ENCODE peak calls at places on chromosome 21, in seven cellular contexts. One of them, this sample, is unnamed. For H3K36me3, the result is how much of the 10 kb centered on the place peaks cover.

GRCh38 chr21:36654341-36654740 is 44.6 kb upstream of the SIM2 start:
- DNase-seq in K562: no peak
- DNase-seq in neural progenitor cell: no peak
- DNase-seq in IMR-90: no peak
- DNase-seq in Peyer's patch: no peak
- DNase-seq in body of pancreas: no peak
- DNase-seq in heart right ventricle: no peak
- DNase-seq in this sample: no peak

GRCh38 chr21:31576428-31576827 is 83.1 kb upstream of the SOD1 start:
- DNase-seq in K562: no peak
- DNase-seq in neural progenitor cell: no peak
- DNase-seq in IMR-90: no peak
- DNase-seq in Peyer's patch: no peak
- DNase-seq in body of pancreas: no peak
- DNase-seq in heart right ventricle: no peak
- DNase-seq in this sample: no peak

GRCh38 chr21:36966846-36967657 is 583 bp upstream of the HLCS start:
- DNase-seq in K562: no peak
- DNase-seq in neural progenitor cell: no peak
- DNase-seq in IMR-90: no peak
- DNase-seq in Peyer's patch: peak
- DNase-seq in body of pancreas: no peak
- DNase-seq in heart right ventricle: no peak
- DNase-seq in this sample: no peak

GRCh38 chr21:14078746-14079375 is 131.9 kb downstream of the LIPI start:
- DNase-seq in K562: no peak
- DNase-seq in neural progenitor cell: no peak
- DNase-seq in IMR-90: no peak
- DNase-seq in Peyer's patch: no peak
- DNase-seq in body of pancreas: no peak
- DNase-seq in heart right ventricle: no peak
- DNase-seq in this sample: no peak

GRCh38 chr21:38765056-38765455 is 40.7 kb upstream of the ETS2 start:
- DNase-seq in K562: no peak
- DNase-seq in neural progenitor cell: no peak
- DNase-seq in IMR-90: no peak
- DNase-seq in Peyer's patch: no peak
- DNase-seq in body of pancreas: no peak
- DNase-seq in heart right ventricle: no peak
- DNase-seq in this sample: no peak

GRCh38 chr21:26952274-26953066 is 14.4 kb downstream of the ADAMTS5 start:
- DNase-seq in K562: no peak
- DNase-seq in neural progenitor cell: peak
- DNase-seq in IMR-90: peak
- DNase-seq in Peyer's patch: no peak
- DNase-seq in body of pancreas: no peak
- DNase-seq in heart right ventricle: no peak
- DNase-seq in this sample: no peak

GRCh38 chr21:31537872-31538576 is 121.5 kb upstream of the SOD1 start:
- DNase-seq in K562: peak
- DNase-seq in neural progenitor cell: peak
- DNase-seq in IMR-90: no peak
- DNase-seq in Peyer's patch: no peak
- DNase-seq in body of pancreas: no peak
- DNase-seq in heart right ventricle: no peak
- DNase-seq in this sample: no peak

GRCh38 chr21:14763695-14764064 is 217.6 kb upstream of the SAMSN1 start:
- DNase-seq in K562: no peak
- DNase-seq in neural progenitor cell: no peak
- DNase-seq in IMR-90: no peak
- DNase-seq in Peyer's patch: peak
- DNase-seq in body of pancreas: no peak
- DNase-seq in heart right ventricle: no peak
- DNase-seq in this sample: no peak

GRCh38 chr21:16308269-16308668 is 578.5 kb downstream of the USP25 start:
- DNase-seq in K562: no peak
- DNase-seq in neural progenitor cell: no peak
- DNase-seq in IMR-90: peak
- DNase-seq in Peyer's patch: no peak
- DNase-seq in body of pancreas: no peak
- DNase-seq in heart right ventricle: no peak
- DNase-seq in this sample: peak

GRCh38 chr21:42525228-42525604 is 11.6 kb downstream of the SLC37A1 start:
- DNase-seq in K562: no peak
- DNase-seq in neural progenitor cell: peak
- DNase-seq in IMR-90: peak
- DNase-seq in Peyer's patch: no peak
- DNase-seq in body of pancreas: no peak
- DNase-seq in heart right ventricle: no peak
- DNase-seq in this sample: no peak

GRCh38 chr21:25528511-25528910 is 78.8 kb downstream of the MRPL39 start:
- DNase-seq in K562: no peak
- DNase-seq in neural progenitor cell: no peak
- DNase-seq in IMR-90: no peak
- DNase-seq in Peyer's patch: no peak
- DNase-seq in body of pancreas: no peak
- DNase-seq in heart right ventricle: no peak
- DNase-seq in this sample: no peak

GRCh38 chr21:20999567-21000169 is 1.5 kb downstream of the NCAM2 start:
- DNase-seq in K562: peak
- DNase-seq in neural progenitor cell: peak
- DNase-seq in IMR-90: peak
- DNase-seq in Peyer's patch: no peak
- DNase-seq in body of pancreas: peak
- DNase-seq in heart right ventricle: no peak
- DNase-seq in this sample: no peak

GRCh38 chr21:34526618-34527290 is 14.7 kb upstream of the KCNE1 start:
- DNase-seq in K562: no peak
- DNase-seq in neural progenitor cell: peak
- DNase-seq in IMR-90: peak
- DNase-seq in Peyer's patch: no peak
- DNase-seq in body of pancreas: peak
- DNase-seq in heart right ventricle: no peak
- DNase-seq in this sample: no peak

GRCh38 chr21:33452362-33452761 is 27.4 kb downstream of the TMEM50B start:
- DNase-seq in K562: no peak
- DNase-seq in neural progenitor cell: no peak
- DNase-seq in IMR-90: no peak
- DNase-seq in Peyer's patch: no peak
- DNase-seq in body of pancreas: no peak
- DNase-seq in heart right ventricle: no peak
- DNase-seq in this sample: no peak

GRCh38 chr21:35338281-35338680 is 289.2 kb upstream of the RUNX1 start:
- DNase-seq in K562: no peak
- DNase-seq in neural progenitor cell: no peak
- DNase-seq in IMR-90: no peak
- DNase-seq in Peyer's patch: no peak
- DNase-seq in body of pancreas: no peak
- DNase-seq in heart right ventricle: no peak
- DNase-seq in this sample: no peak

GRCh38 chr21:27761623-27762022 is 794.7 kb upstream of the ADAMTS5 start:
- DNase-seq in K562: no peak
- DNase-seq in neural progenitor cell: no peak
- DNase-seq in IMR-90: no peak
- DNase-seq in Peyer's patch: no peak
- DNase-seq in body of pancreas: no peak
- DNase-seq in heart right ventricle: no peak
- DNase-seq in this sample: no peak

GRCh38 chr21:21177353-21177986 is 179.3 kb downstream of the NCAM2 start:
- DNase-seq in K562: no peak
- DNase-seq in neural progenitor cell: no peak
- DNase-seq in IMR-90: no peak
- DNase-seq in Peyer's patch: no peak
- DNase-seq in body of pancreas: no peak
- DNase-seq in heart right ventricle: no peak
- DNase-seq in this sample: no peak

GRCh38 chr21:43865471-43866181 is 603 bp downstream of the AGPAT3 start:
- DNase-seq in K562: peak
- DNase-seq in neural progenitor cell: peak
- DNase-seq in IMR-90: peak
- DNase-seq in Peyer's patch: peak
- DNase-seq in body of pancreas: peak
- DNase-seq in heart right ventricle: peak
- DNase-seq in this sample: peak

GRCh38 chr21:43864806-43865470 is at the start of gene AGPAT3:
- DNase-seq in K562: peak
- DNase-seq in neural progenitor cell: peak
- DNase-seq in IMR-90: no peak
- DNase-seq in Peyer's patch: no peak
- DNase-seq in body of pancreas: no peak
- DNase-seq in heart right ventricle: peak
- DNase-seq in this sample: peak

GRCh38 chr21:43866659-43867331 is 1.8 kb downstream of the AGPAT3 start:
- DNase-seq in K562: peak
- DNase-seq in neural progenitor cell: no peak
- DNase-seq in IMR-90: no peak
- DNase-seq in Peyer's patch: peak
- DNase-seq in body of pancreas: peak
- DNase-seq in heart right ventricle: no peak
- DNase-seq in this sample: peak

GRCh38 chr21:43867332-43867703 is 2.3 kb downstream of the AGPAT3 start:
- DNase-seq in K562: no peak
- DNase-seq in neural progenitor cell: no peak
- DNase-seq in IMR-90: no peak
- DNase-seq in Peyer's patch: no peak
- DNase-seq in body of pancreas: no peak
- DNase-seq in heart right ventricle: no peak
- DNase-seq in this sample: no peak

DNA sequence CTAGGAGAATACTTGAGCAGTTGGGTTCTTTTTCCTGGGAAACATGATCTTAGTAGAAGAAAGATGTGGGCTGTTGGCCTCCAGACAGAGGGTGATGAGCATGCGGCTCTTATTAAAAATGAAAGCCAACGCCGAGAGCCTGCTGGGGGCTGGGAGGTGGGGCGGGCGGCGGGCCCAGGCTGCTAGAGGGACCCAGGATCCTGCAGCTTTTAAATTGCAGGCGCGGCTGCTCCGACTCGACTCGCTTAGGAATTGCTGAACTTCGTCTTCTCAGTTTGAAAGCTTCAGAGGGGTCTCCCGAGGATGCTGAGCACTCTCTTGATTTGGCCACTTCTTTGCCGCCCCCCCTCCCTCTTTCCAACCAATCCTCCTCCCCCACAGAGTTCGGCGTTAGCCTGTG is 1.2 kb downstream of the AGPAT3 start:
- DNase-seq in K562: peak
- DNase-seq in neural progenitor cell: peak
- DNase-seq in IMR-90: peak
- DNase-seq in Peyer's patch: peak
- DNase-seq in body of pancreas: peak
- DNase-seq in heart right ventricle: peak
- DNase-seq in this sample: peak
- H3K4me3 ChIP-seq in K562: peak
- H3K4me3 ChIP-seq in neural progenitor cell: peak
- H3K4me3 ChIP-seq in IMR-90: peak
- H3K4me3 ChIP-seq in Peyer's patch: peak
- H3K4me3 ChIP-seq in body of pancreas: no peak
- H3K4me3 ChIP-seq in heart right ventricle: peak
- H3K4me3 ChIP-seq in this sample: peak

GRCh38 chr21:45344576-45344975 is 56.9 kb upstream of the POFUT2 start:
- DNase-seq in K562: no peak
- DNase-seq in neural progenitor cell: no peak
- DNase-seq in IMR-90: no peak
- DNase-seq in Peyer's patch: no peak
- DNase-seq in body of pancreas: no peak
- DNase-seq in heart right ventricle: no peak
- DNase-seq in this sample: no peak

GRCh38 chr21:45347712-45348477 is 57.1 kb upstream of the COL18A1 start:
- DNase-seq in K562: no peak
- DNase-seq in neural progenitor cell: no peak
- DNase-seq in IMR-90: no peak
- DNase-seq in Peyer's patch: no peak
- DNase-seq in body of pancreas: no peak
- DNase-seq in heart right ventricle: peak
- DNase-seq in this sample: no peak

GRCh38 chr21:45348591-45349327 is 56.2 kb upstream of the COL18A1 start:
- DNase-seq in K562: no peak
- DNase-seq in neural progenitor cell: peak
- DNase-seq in IMR-90: no peak
- DNase-seq in Peyer's patch: no peak
- DNase-seq in body of pancreas: no peak
- DNase-seq in heart right ventricle: peak
- DNase-seq in this sample: no peak

GRCh38 chr21:45350206-45350854 is 54.6 kb upstream of the COL18A1 start:
- DNase-seq in K562: no peak
- DNase-seq in neural progenitor cell: no peak
- DNase-seq in IMR-90: no peak
- DNase-seq in Peyer's patch: no peak
- DNase-seq in body of pancreas: no peak
- DNase-seq in heart right ventricle: peak
- DNase-seq in this sample: no peak

GRCh38 chr21:45347048-45347711 is 57.8 kb upstream of the COL18A1 start:
- DNase-seq in K562: no peak
- DNase-seq in neural progenitor cell: no peak
- DNase-seq in IMR-90: no peak
- DNase-seq in Peyer's patch: no peak
- DNase-seq in body of pancreas: no peak
- DNase-seq in heart right ventricle: peak
- DNase-seq in this sample: no peak
- TF ChIP-seq CTCF in K562: no peak
- TF ChIP-seq CTCF in neural progenitor cell: no peak
- TF ChIP-seq CTCF in IMR-90: no peak
- TF ChIP-seq CTCF in Peyer's patch: no peak
- TF ChIP-seq CTCF in body of pancreas: no peak
- TF ChIP-seq CTCF in heart right ventricle: no peak
- TF ChIP-seq CTCF in this sample: no peak

DNA sequence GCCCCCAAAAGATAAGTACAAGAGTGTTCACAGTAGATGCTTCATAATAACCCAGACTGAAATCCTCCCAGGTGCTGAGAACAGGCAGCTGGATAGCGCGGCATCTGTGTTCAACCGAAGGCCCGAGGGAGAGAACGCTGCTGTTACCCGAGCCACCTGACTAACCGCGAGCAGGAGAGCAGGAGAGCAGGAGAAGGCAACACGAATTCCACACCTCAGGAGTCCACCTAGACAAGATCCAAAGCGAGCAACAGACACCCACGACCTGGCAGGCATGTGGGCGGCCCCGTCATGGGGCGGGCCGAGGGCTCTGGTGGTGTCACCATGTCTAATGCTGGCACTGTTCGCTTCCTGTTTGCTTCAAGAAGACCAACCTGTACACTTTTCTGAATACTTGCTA is 20.9 kb upstream of the SPATC1L start:
- DNase-seq in K562: no peak
- DNase-seq in neural progenitor cell: no peak
- DNase-seq in IMR-90: no peak
- DNase-seq in Peyer's patch: no peak
- DNase-seq in body of pancreas: no peak
- DNase-seq in heart right ventricle: no peak
- DNase-seq in this sample: no peak
- H3K36me3 ChIP-seq in K562: half or more
- H3K36me3 ChIP-seq in neural progenitor cell: under half
- H3K36me3 ChIP-seq in IMR-90: under half
- H3K36me3 ChIP-seq in Peyer's patch: half or more
- H3K36me3 ChIP-seq in body of pancreas: under half
- H3K36me3 ChIP-seq in heart right ventricle: half or more
- H3K36me3 ChIP-seq in this sample: under half

DNA sequence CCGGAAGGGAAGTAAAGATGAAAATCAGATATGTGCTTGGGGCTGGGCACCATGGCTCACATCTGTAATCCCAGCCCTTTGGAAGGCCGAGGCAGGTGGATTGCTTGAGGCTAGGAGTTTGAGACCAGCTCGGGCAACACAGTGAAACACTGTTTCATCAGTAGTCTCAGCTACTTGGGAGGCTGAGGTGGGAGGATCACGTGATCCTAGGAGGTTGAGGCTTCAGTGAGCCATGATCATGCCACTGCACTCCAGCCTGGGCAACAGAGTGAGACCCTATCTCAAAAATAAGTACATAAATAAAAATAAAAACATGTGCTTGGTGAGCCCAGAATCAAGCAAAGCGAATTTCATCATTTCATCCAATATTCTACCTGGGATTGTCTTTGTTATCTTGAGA is 23.3 kb upstream of the PCP4 start:
- DNase-seq in K562: no peak
- DNase-seq in neural progenitor cell: no peak
- DNase-seq in IMR-90: no peak
- DNase-seq in Peyer's patch: no peak
- DNase-seq in body of pancreas: no peak
- DNase-seq in heart right ventricle: no peak
- DNase-seq in this sample: no peak
- H3K4me3 ChIP-seq in K562: no peak
- H3K4me3 ChIP-seq in neural progenitor cell: no peak
- H3K4me3 ChIP-seq in IMR-90: no peak
- H3K4me3 ChIP-seq in Peyer's patch: no peak
- H3K4me3 ChIP-seq in body of pancreas: no peak
- H3K4me3 ChIP-seq in heart right ventricle: no peak
- H3K4me3 ChIP-seq in this sample: no peak

This sample was measured in GM06990.